ENCODE peak calls at places on chromosome 14, in six cellular contexts. Q is endothelial cell of umbilical vein, F is pancreas, C is cardiac muscle cell, P is psoas muscle, Z is A549. K is an unnamed sample. For H3K4me1, the result is how much of the 10 kb centered on the place peaks cover.

GRCh38 chr14:35534130-35534883 is at the start of gene INSM2:
- DNase-seq in Q (no peak), F (no peak), C (no peak), P (peak), Z (peak), K (no peak)

GRCh38 chr14:20456971-20457370 is 1.9 kb downstream of the APEX1 start:
- DNase-seq in Q (no peak), F (no peak), C (no peak), P (no peak), Z (no peak), K (no peak)

GRCh38 chr14:28673056-28673455 is 93.5 kb upstream of the FOXG1 start:
- DNase-seq in Q (no peak), F (no peak), C (no peak), P (no peak), Z (no peak), K (no peak)

GRCh38 chr14:100018482-100018881 is 46.7 kb upstream of the EVL start:
- DNase-seq in Q (no peak), F (no peak), C (no peak), P (no peak), Z (peak), K (no peak)

GRCh38 chr14:77580964-77581505 is 35.4 kb downstream of the SPTLC2 start:
- DNase-seq in Q (peak), F (no peak), C (no peak), P (no peak), Z (no peak), K (no peak)

GRCh38 chr14:35576856-35577255 is 42.9 kb downstream of the INSM2 start:
- DNase-seq in Q (no peak), F (no peak), C (no peak), P (no peak), Z (no peak), K (no peak)

GRCh38 chr14:33738481-33738880 is 212.4 kb downstream of the EGLN3 start:
- DNase-seq in Q (no peak), F (no peak), C (no peak), P (no peak), Z (no peak), K (no peak)

GRCh38 chr14:36503771-36504741 is 16.0 kb downstream of the NKX2-1 start:
- DNase-seq in Q (no peak), F (no peak), C (no peak), P (no peak), Z (no peak), K (no peak)

GRCh38 chr14:96304956-96305355 is 48.9 kb downstream of the BDKRB1 start:
- DNase-seq in Q (no peak), F (no peak), C (peak), P (no peak), Z (peak), K (no peak)

GRCh38 chr14:32336702-32337101 is 7.6 kb downstream of the AKAP6 start:
- DNase-seq in Q (no peak), F (no peak), C (no peak), P (no peak), Z (no peak), K (no peak)

GRCh38 chr14:101131451-101131916 is 228.0 kb upstream of the RTL1 start:
- DNase-seq in Q (no peak), F (no peak), C (no peak), P (peak), Z (no peak), K (no peak)

GRCh38 chr14:68111733-68112270 is 292.2 kb downstream of the RAD51B start:
- DNase-seq in Q (no peak), F (no peak), C (no peak), P (no peak), Z (no peak), K (no peak)

GRCh38 chr14:81710232-81710845 is 176.7 kb upstream of the SEL1L start:
- DNase-seq in Q (no peak), F (peak), C (peak), P (no peak), Z (peak), K (no peak)

GRCh38 chr14:56092761-56093160 is 25.4 kb upstream of the PELI2 start:
- DNase-seq in Q (no peak), F (no peak), C (no peak), P (no peak), Z (no peak), K (no peak)

GRCh38 chr14:58703149-58703509 is 65.4 kb downstream of the DACT1 start:
- DNase-seq in Q (no peak), F (no peak), C (no peak), P (no peak), Z (no peak), K (no peak)

GRCh38 chr14:99264691-99265090 is 7.3 kb downstream of the BCL11B start:
- DNase-seq in Q (no peak), F (no peak), C (no peak), P (no peak), Z (no peak), K (no peak)

GRCh38 chr14:29629839-29630238 is 297.8 kb downstream of the PRKD1 start:
- DNase-seq in Q (no peak), F (no peak), C (no peak), P (no peak), Z (no peak), K (no peak)

GRCh38 chr14:21039059-21039422 is 3.1 kb upstream of the RNASE7 start:
- DNase-seq in Q (peak), F (peak), C (peak), P (peak), Z (no peak), K (peak)

GRCh38 chr14:100473249-100473648 is 114.0 kb downstream of the BEGAIN start:
- DNase-seq in Q (no peak), F (no peak), C (no peak), P (no peak), Z (no peak), K (no peak)

DNA sequence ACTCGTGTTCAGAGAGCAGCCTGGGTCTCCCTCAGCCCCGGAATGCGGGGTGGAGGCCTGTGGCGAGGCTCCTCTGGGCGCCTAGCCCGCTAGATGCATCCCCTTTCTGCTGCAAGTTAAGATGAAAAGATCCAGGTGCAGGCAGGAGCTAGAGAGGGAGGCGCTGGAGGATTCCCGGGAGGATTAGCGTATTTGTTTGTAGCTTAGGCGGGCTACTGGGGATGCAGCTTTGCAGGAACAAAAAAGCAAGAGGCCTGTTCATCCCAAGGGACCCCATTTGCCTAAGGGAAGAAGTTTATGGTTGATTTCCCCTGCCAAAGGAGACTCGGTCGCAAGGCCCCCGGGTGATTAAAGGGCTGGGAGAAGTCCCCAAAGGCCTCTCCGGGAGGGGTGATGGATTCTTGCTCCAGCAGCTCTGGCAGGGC is 818 bp downstream of the CCDC177 start:
- DNase-seq in Q (no peak), F (no peak), C (peak), P (no peak), Z (no peak), K (no peak)
- H3K4me3 ChIP-seq in Q (no peak), F (no peak), C (no peak), P (peak), Z (peak), K (no peak)

GRCh38 chr14:105219753-105220152 is 28.6 kb upstream of the BTBD6 start:
- DNase-seq in Q (no peak), F (no peak), C (no peak), P (no peak), Z (no peak), K (no peak)
- H3K4me1 ChIP-seq in Q (under half), F (under half), C (under half), P (under half), Z (under half), K (under half)

DNA sequence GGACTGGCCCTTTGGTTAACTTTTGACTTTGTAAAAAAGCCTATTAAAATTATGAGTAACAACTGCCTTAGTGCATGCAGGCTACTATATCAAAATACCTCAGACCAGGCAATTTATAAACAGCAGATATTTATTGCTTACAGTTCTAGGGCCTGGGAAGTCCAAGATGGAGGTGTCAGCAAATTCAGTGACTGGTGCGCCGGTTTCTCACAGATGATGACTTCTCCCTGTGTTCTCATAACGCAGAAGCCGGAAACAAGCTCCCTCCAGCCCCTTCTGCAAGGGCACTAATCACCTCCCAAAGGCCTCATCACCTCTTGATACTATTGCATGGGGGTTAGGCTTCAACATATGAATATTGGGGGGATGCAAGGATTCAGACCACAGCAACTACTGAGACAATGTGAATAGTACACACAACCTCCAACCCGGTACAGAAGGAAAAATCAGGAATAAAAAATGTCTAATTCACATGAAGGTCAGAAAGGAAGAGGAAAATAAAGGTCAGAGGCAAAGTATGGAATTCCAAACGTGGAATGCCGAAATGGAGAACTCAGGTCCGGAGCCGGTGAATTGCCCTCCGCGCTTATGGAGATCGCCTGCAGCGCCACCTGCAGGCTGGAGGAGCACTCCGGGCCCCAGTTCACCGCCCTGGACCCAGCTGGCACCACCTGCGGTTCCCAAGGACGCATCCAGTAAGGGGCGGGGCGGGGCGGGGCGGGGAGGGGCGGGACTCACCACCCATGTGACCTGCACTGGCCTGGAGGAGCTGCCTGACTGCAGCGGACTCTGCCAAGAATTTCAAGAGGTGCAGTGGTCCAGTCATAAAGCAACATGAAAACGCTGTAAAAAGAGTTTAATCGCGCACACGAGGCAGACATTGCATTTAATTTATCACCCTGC is 203.4 kb downstream of the KIF26A start:
- DNase-seq in Q (peak), F (peak), C (peak), P (no peak), Z (peak), K (no peak)
- H3K4me3 ChIP-seq in Q (no peak), F (no peak), C (no peak), P (no peak), Z (peak), K (no peak)

GRCh38 chr14:64726585-64726890 is 22.3 kb downstream of the PLEKHG3 start:
- DNase-seq in Q (no peak), F (peak), C (no peak), P (peak), Z (peak), K (no peak)
- H3K4me1 ChIP-seq in Q (under half), F (under half), C (under half), P (under half), Z (half or more), K (under half)

GRCh38 chr14:41605550-41606248 is 977 bp upstream of the LRFN5 start:
- DNase-seq in Q (no peak), F (no peak), C (peak), P (peak), Z (no peak), K (no peak)

GRCh38 chr14:41604793-41605534 is 1.7 kb upstream of the LRFN5 start:
- DNase-seq in Q (no peak), F (no peak), C (peak), P (peak), Z (no peak), K (no peak)

GRCh38 chr14:41606249-41607118 is at the start of gene LRFN5:
- DNase-seq in Q (no peak), F (no peak), C (peak), P (peak), Z (no peak), K (peak)

GRCh38 chr14:41609704-41610183 is 3.1 kb downstream of the LRFN5 start:
- DNase-seq in Q (no peak), F (peak), C (peak), P (peak), Z (peak), K (no peak)

GRCh38 chr14:41607119-41607785 is 576 bp downstream of the LRFN5 start:
- DNase-seq in Q (no peak), F (no peak), C (no peak), P (peak), Z (no peak), K (no peak)
- H3K4me3 ChIP-seq in Q (peak), F (peak), C (peak), P (peak), Z (peak), K (peak)

DNA sequence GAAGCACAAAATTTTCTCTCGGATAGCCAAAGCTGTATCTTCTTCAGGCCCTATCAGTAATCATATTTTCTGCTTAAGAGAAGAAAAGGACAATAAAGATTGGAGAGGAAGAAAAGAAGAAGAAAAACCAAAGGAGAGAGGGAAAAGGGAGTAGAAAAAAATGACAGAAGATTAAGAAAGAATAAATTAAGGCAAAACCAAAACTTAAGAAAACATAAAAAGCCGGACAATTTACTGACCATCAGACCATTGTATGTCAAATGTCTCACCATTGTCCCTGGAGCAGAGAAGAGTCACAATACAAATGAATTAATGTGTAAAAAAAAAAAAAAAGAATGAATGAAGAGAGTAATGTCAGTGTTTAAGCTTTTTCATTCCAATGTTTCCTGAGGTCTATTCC is 1274.8 kb downstream of the FSCB start:
- DNase-seq in Q (no peak), F (no peak), C (no peak), P (no peak), Z (no peak), K (no peak)
- H3K4me1 ChIP-seq in Q (under half), F (under half), C (under half), P (under half), Z (under half), K (under half)

GRCh38 chr14:64966976-64967375 is 5.2 kb downstream of the RAB15 start:
- DNase-seq in Q (no peak), F (no peak), C (no peak), P (no peak), Z (no peak), K (peak)
- H3K4me3 ChIP-seq in Q (no peak), F (no peak), C (no peak), P (no peak), Z (no peak), K (no peak)

GRCh38 chr14:103630364-103631108 is 1.5 kb downstream of the KLC1 start:
- DNase-seq in Q (peak), F (no peak), C (no peak), P (no peak), Z (no peak), K (no peak)
- H3K4me1 ChIP-seq in Q (under half), F (under half), C (under half), P (half or more), Z (under half), K (under half)

GRCh38 chr14:41607966-41608663 is 1.4 kb downstream of the LRFN5 start:
- DNase-seq in Q (no peak), F (no peak), C (peak), P (peak), Z (no peak), K (no peak)
- H3K4me3 ChIP-seq in Q (no peak), F (no peak), C (peak), P (peak), Z (no peak), K (peak)

K was measured in lung.